ENCODE peak calls at places on chromosomes 6 and 20, in six cellular contexts. One of them, this sample, is unnamed.

GRCh38 chr6:14131579-14131978 is 14.0 kb downstream of the CD83 start:
- DNase-seq in stimulated activated effector memory CD8-positive, alpha-beta T cell treated with anti-CD3 and anti-CD28 coated beads, Interleukin-12 subunit alpha, Interleukin-12 subunit beta, amount 100 ng/mL, for 72 hours: no peak
- DNase-seq in amygdala: no peak
- DNase-seq in NCI-H146: no peak
- DNase-seq in kidney glomerular epithelial cell: no peak
- DNase-seq in NCI-H774: no peak
- DNase-seq in this sample: no peak

GRCh38 chr6:159470400-159470799 is 222.6 kb downstream of the SOD2 start:
- DNase-seq in NCI-H146: no peak
- DNase-seq in amygdala: no peak
- DNase-seq in kidney glomerular epithelial cell: no peak
- DNase-seq in stimulated activated effector memory CD8-positive, alpha-beta T cell treated with anti-CD3 and anti-CD28 coated beads, Interleukin-12 subunit alpha, Interleukin-12 subunit beta, amount 100 ng/mL, for 72 hours: no peak
- DNase-seq in NCI-H774: no peak
- DNase-seq in this sample: no peak

GRCh38 chr20:24016560-24016959 is 28.0 kb upstream of the GGTLC1 start:
- DNase-seq in stimulated activated effector memory CD8-positive, alpha-beta T cell treated with anti-CD3 and anti-CD28 coated beads, Interleukin-12 subunit alpha, Interleukin-12 subunit beta, amount 100 ng/mL, for 72 hours: no peak
- DNase-seq in kidney glomerular epithelial cell: peak
- DNase-seq in NCI-H774: no peak
- DNase-seq in NCI-H146: no peak
- DNase-seq in amygdala: no peak
- DNase-seq in this sample: no peak

GRCh38 chr6:111844921-111845320 is 28.3 kb downstream of the FYN start:
- DNase-seq in NCI-H774: no peak
- DNase-seq in stimulated activated effector memory CD8-positive, alpha-beta T cell treated with anti-CD3 and anti-CD28 coated beads, Interleukin-12 subunit alpha, Interleukin-12 subunit beta, amount 100 ng/mL, for 72 hours: peak
- DNase-seq in amygdala: no peak
- DNase-seq in kidney glomerular epithelial cell: no peak
- DNase-seq in NCI-H146: no peak
- DNase-seq in this sample: no peak

GRCh38 chr6:38015341-38015740 is 195.8 kb downstream of the ZFAND3 start:
- DNase-seq in stimulated activated effector memory CD8-positive, alpha-beta T cell treated with anti-CD3 and anti-CD28 coated beads, Interleukin-12 subunit alpha, Interleukin-12 subunit beta, amount 100 ng/mL, for 72 hours: no peak
- DNase-seq in NCI-H146: no peak
- DNase-seq in NCI-H774: no peak
- DNase-seq in amygdala: no peak
- DNase-seq in kidney glomerular epithelial cell: no peak
- DNase-seq in this sample: no peak

GRCh38 chr6:71444222-71444621 is 155.6 kb downstream of the OGFRL1 start:
- DNase-seq in NCI-H774: no peak
- DNase-seq in NCI-H146: no peak
- DNase-seq in amygdala: no peak
- DNase-seq in kidney glomerular epithelial cell: peak
- DNase-seq in stimulated activated effector memory CD8-positive, alpha-beta T cell treated with anti-CD3 and anti-CD28 coated beads, Interleukin-12 subunit alpha, Interleukin-12 subunit beta, amount 100 ng/mL, for 72 hours: no peak
- DNase-seq in this sample: no peak

GRCh38 chr20:18005170-18005989 is 36.6 kb downstream of the MGME1 start:
- DNase-seq in kidney glomerular epithelial cell: no peak
- DNase-seq in NCI-H146: peak
- DNase-seq in amygdala: peak
- DNase-seq in stimulated activated effector memory CD8-positive, alpha-beta T cell treated with anti-CD3 and anti-CD28 coated beads, Interleukin-12 subunit alpha, Interleukin-12 subunit beta, amount 100 ng/mL, for 72 hours: no peak
- DNase-seq in NCI-H774: no peak
- DNase-seq in this sample: no peak

GRCh38 chr6:42294759-42295158 is 77.1 kb upstream of the MRPS10 start:
- DNase-seq in stimulated activated effector memory CD8-positive, alpha-beta T cell treated with anti-CD3 and anti-CD28 coated beads, Interleukin-12 subunit alpha, Interleukin-12 subunit beta, amount 100 ng/mL, for 72 hours: no peak
- DNase-seq in kidney glomerular epithelial cell: peak
- DNase-seq in amygdala: no peak
- DNase-seq in NCI-H146: no peak
- DNase-seq in NCI-H774: no peak
- DNase-seq in this sample: no peak

GRCh38 chr6:34276881-34277762 is 28.3 kb upstream of the SMIM29 start:
- DNase-seq in stimulated activated effector memory CD8-positive, alpha-beta T cell treated with anti-CD3 and anti-CD28 coated beads, Interleukin-12 subunit alpha, Interleukin-12 subunit beta, amount 100 ng/mL, for 72 hours: no peak
- DNase-seq in NCI-H146: no peak
- DNase-seq in kidney glomerular epithelial cell: no peak
- DNase-seq in amygdala: no peak
- DNase-seq in NCI-H774: no peak
- DNase-seq in this sample: no peak

GRCh38 chr6:48564036-48564820 is 453.2 kb upstream of the PTCHD4 start:
- DNase-seq in NCI-H146: no peak
- DNase-seq in NCI-H774: no peak
- DNase-seq in amygdala: no peak
- DNase-seq in stimulated activated effector memory CD8-positive, alpha-beta T cell treated with anti-CD3 and anti-CD28 coated beads, Interleukin-12 subunit alpha, Interleukin-12 subunit beta, amount 100 ng/mL, for 72 hours: no peak
- DNase-seq in kidney glomerular epithelial cell: no peak
- DNase-seq in this sample: no peak

GRCh38 chr20:43761396-43762340 is 34.9 kb upstream of the GTSF1L start:
- DNase-seq in NCI-H146: peak
- DNase-seq in amygdala: no peak
- DNase-seq in kidney glomerular epithelial cell: no peak
- DNase-seq in stimulated activated effector memory CD8-positive, alpha-beta T cell treated with anti-CD3 and anti-CD28 coated beads, Interleukin-12 subunit alpha, Interleukin-12 subunit beta, amount 100 ng/mL, for 72 hours: no peak
- DNase-seq in NCI-H774: peak
- DNase-seq in this sample: no peak

GRCh38 chr6:6557871-6558270 is 30.6 kb upstream of the LY86 start:
- DNase-seq in kidney glomerular epithelial cell: no peak
- DNase-seq in amygdala: no peak
- DNase-seq in NCI-H146: no peak
- DNase-seq in NCI-H774: no peak
- DNase-seq in stimulated activated effector memory CD8-positive, alpha-beta T cell treated with anti-CD3 and anti-CD28 coated beads, Interleukin-12 subunit alpha, Interleukin-12 subunit beta, amount 100 ng/mL, for 72 hours: no peak
- DNase-seq in this sample: no peak

GRCh38 chr20:957544-957943 is 41.4 kb upstream of the ANGPT4 start:
- DNase-seq in amygdala: no peak
- DNase-seq in kidney glomerular epithelial cell: no peak
- DNase-seq in NCI-H146: no peak
- DNase-seq in NCI-H774: no peak
- DNase-seq in stimulated activated effector memory CD8-positive, alpha-beta T cell treated with anti-CD3 and anti-CD28 coated beads, Interleukin-12 subunit alpha, Interleukin-12 subunit beta, amount 100 ng/mL, for 72 hours: no peak
- DNase-seq in this sample: no peak

GRCh38 chr6:136582702-136583471 is 32.7 kb upstream of the MAP7 start:
- DNase-seq in amygdala: no peak
- DNase-seq in stimulated activated effector memory CD8-positive, alpha-beta T cell treated with anti-CD3 and anti-CD28 coated beads, Interleukin-12 subunit alpha, Interleukin-12 subunit beta, amount 100 ng/mL, for 72 hours: no peak
- DNase-seq in NCI-H774: peak
- DNase-seq in kidney glomerular epithelial cell: peak
- DNase-seq in NCI-H146: peak
- DNase-seq in this sample: no peak

GRCh38 chr6:45457141-45457540 is 79.4 kb upstream of the SUPT3H start:
- DNase-seq in stimulated activated effector memory CD8-positive, alpha-beta T cell treated with anti-CD3 and anti-CD28 coated beads, Interleukin-12 subunit alpha, Interleukin-12 subunit beta, amount 100 ng/mL, for 72 hours: no peak
- DNase-seq in amygdala: no peak
- DNase-seq in NCI-H146: no peak
- DNase-seq in kidney glomerular epithelial cell: no peak
- DNase-seq in NCI-H774: no peak
- DNase-seq in this sample: no peak

GRCh38 chr6:136129365-136129764 is 120.7 kb downstream of the MTFR2 start:
- DNase-seq in stimulated activated effector memory CD8-positive, alpha-beta T cell treated with anti-CD3 and anti-CD28 coated beads, Interleukin-12 subunit alpha, Interleukin-12 subunit beta, amount 100 ng/mL, for 72 hours: no peak
- DNase-seq in NCI-H774: no peak
- DNase-seq in NCI-H146: no peak
- DNase-seq in kidney glomerular epithelial cell: peak
- DNase-seq in amygdala: no peak
- DNase-seq in this sample: no peak

GRCh38 chr20:47792021-47792618 is 6.8 kb upstream of the SULF2 start:
- DNase-seq in amygdala: peak
- DNase-seq in kidney glomerular epithelial cell: peak
- DNase-seq in NCI-H146: no peak
- DNase-seq in stimulated activated effector memory CD8-positive, alpha-beta T cell treated with anti-CD3 and anti-CD28 coated beads, Interleukin-12 subunit alpha, Interleukin-12 subunit beta, amount 100 ng/mL, for 72 hours: no peak
- DNase-seq in NCI-H774: no peak
- DNase-seq in this sample: no peak

GRCh38 chr6:101818056-101818455 is 424.5 kb downstream of the GRIK2 start:
- DNase-seq in stimulated activated effector memory CD8-positive, alpha-beta T cell treated with anti-CD3 and anti-CD28 coated beads, Interleukin-12 subunit alpha, Interleukin-12 subunit beta, amount 100 ng/mL, for 72 hours: no peak
- DNase-seq in NCI-H774: peak
- DNase-seq in NCI-H146: peak
- DNase-seq in kidney glomerular epithelial cell: peak
- DNase-seq in amygdala: no peak
- DNase-seq in this sample: no peak

GRCh38 chr20:8043687-8044278 is 24.2 kb upstream of the TMX4 start:
- DNase-seq in NCI-H774: peak
- DNase-seq in stimulated activated effector memory CD8-positive, alpha-beta T cell treated with anti-CD3 and anti-CD28 coated beads, Interleukin-12 subunit alpha, Interleukin-12 subunit beta, amount 100 ng/mL, for 72 hours: no peak
- DNase-seq in kidney glomerular epithelial cell: peak
- DNase-seq in NCI-H146: peak
- DNase-seq in amygdala: no peak
- DNase-seq in this sample: no peak

GRCh38 chr20:34980543-34981213 is 25.0 kb downstream of the MYH7B start:
- DNase-seq in NCI-H146: peak
- DNase-seq in NCI-H774: peak
- DNase-seq in stimulated activated effector memory CD8-positive, alpha-beta T cell treated with anti-CD3 and anti-CD28 coated beads, Interleukin-12 subunit alpha, Interleukin-12 subunit beta, amount 100 ng/mL, for 72 hours: no peak
- DNase-seq in kidney glomerular epithelial cell: no peak
- DNase-seq in amygdala: no peak
- DNase-seq in this sample: no peak

GRCh38 chr20:24746351-24746685 is 202.8 kb upstream of the CST7 start:
- DNase-seq in amygdala: no peak
- DNase-seq in kidney glomerular epithelial cell: peak
- DNase-seq in NCI-H146: peak
- DNase-seq in NCI-H774: no peak
- DNase-seq in stimulated activated effector memory CD8-positive, alpha-beta T cell treated with anti-CD3 and anti-CD28 coated beads, Interleukin-12 subunit alpha, Interleukin-12 subunit beta, amount 100 ng/mL, for 72 hours: no peak
- DNase-seq in this sample: no peak

GRCh38 chr6:42050897-42051653 is 751 bp downstream of the TAF8 start:
- DNase-seq in amygdala: no peak
- DNase-seq in kidney glomerular epithelial cell: no peak
- DNase-seq in NCI-H146: peak
- DNase-seq in NCI-H774: no peak
- DNase-seq in stimulated activated effector memory CD8-positive, alpha-beta T cell treated with anti-CD3 and anti-CD28 coated beads, Interleukin-12 subunit alpha, Interleukin-12 subunit beta, amount 100 ng/mL, for 72 hours: no peak
- DNase-seq in this sample: no peak

GRCh38 chr6:72616406-72617015 is 5.4 kb upstream of the KCNQ5 start:
- DNase-seq in stimulated activated effector memory CD8-positive, alpha-beta T cell treated with anti-CD3 and anti-CD28 coated beads, Interleukin-12 subunit alpha, Interleukin-12 subunit beta, amount 100 ng/mL, for 72 hours: no peak
- DNase-seq in amygdala: no peak
- DNase-seq in NCI-H774: no peak
- DNase-seq in NCI-H146: no peak
- DNase-seq in kidney glomerular epithelial cell: peak
- DNase-seq in this sample: no peak

GRCh38 chr6:12569646-12570045 is 146.9 kb upstream of the PHACTR1 start:
- DNase-seq in NCI-H774: no peak
- DNase-seq in amygdala: no peak
- DNase-seq in kidney glomerular epithelial cell: no peak
- DNase-seq in NCI-H146: no peak
- DNase-seq in stimulated activated effector memory CD8-positive, alpha-beta T cell treated with anti-CD3 and anti-CD28 coated beads, Interleukin-12 subunit alpha, Interleukin-12 subunit beta, amount 100 ng/mL, for 72 hours: no peak
- DNase-seq in this sample: no peak

GRCh38 chr6:169008641-169009040 is 245.0 kb downstream of the THBS2 start:
- DNase-seq in NCI-H146: no peak
- DNase-seq in kidney glomerular epithelial cell: no peak
- DNase-seq in amygdala: peak
- DNase-seq in NCI-H774: no peak
- DNase-seq in stimulated activated effector memory CD8-positive, alpha-beta T cell treated with anti-CD3 and anti-CD28 coated beads, Interleukin-12 subunit alpha, Interleukin-12 subunit beta, amount 100 ng/mL, for 72 hours: no peak
- DNase-seq in this sample: no peak

GRCh38 chr20:6071162-6071695 is 17.4 kb upstream of the LRRN4 start:
- DNase-seq in NCI-H774: no peak
- DNase-seq in stimulated activated effector memory CD8-positive, alpha-beta T cell treated with anti-CD3 and anti-CD28 coated beads, Interleukin-12 subunit alpha, Interleukin-12 subunit beta, amount 100 ng/mL, for 72 hours: no peak
- DNase-seq in amygdala: no peak
- DNase-seq in NCI-H146: no peak
- DNase-seq in kidney glomerular epithelial cell: no peak
- DNase-seq in this sample: no peak

GRCh38 chr20:595330-596308 is 14.5 kb downstream of the TCF15 start:
- DNase-seq in NCI-H774: no peak
- DNase-seq in NCI-H146: no peak
- DNase-seq in amygdala: no peak
- DNase-seq in stimulated activated effector memory CD8-positive, alpha-beta T cell treated with anti-CD3 and anti-CD28 coated beads, Interleukin-12 subunit alpha, Interleukin-12 subunit beta, amount 100 ng/mL, for 72 hours: no peak
- DNase-seq in kidney glomerular epithelial cell: no peak
- DNase-seq in this sample: no peak

GRCh38 chr20:9838378-9839295 is at the start of gene PAK5:
- DNase-seq in amygdala: peak
- DNase-seq in stimulated activated effector memory CD8-positive, alpha-beta T cell treated with anti-CD3 and anti-CD28 coated beads, Interleukin-12 subunit alpha, Interleukin-12 subunit beta, amount 100 ng/mL, for 72 hours: no peak
- DNase-seq in kidney glomerular epithelial cell: peak
- DNase-seq in NCI-H146: peak
- DNase-seq in NCI-H774: peak
- DNase-seq in this sample: no peak

GRCh38 chr20:43533060-43533459 is 25.6 kb downstream of the L3MBTL1 start:
- DNase-seq in kidney glomerular epithelial cell: no peak
- DNase-seq in amygdala: no peak
- DNase-seq in NCI-H774: no peak
- DNase-seq in NCI-H146: no peak
- DNase-seq in stimulated activated effector memory CD8-positive, alpha-beta T cell treated with anti-CD3 and anti-CD28 coated beads, Interleukin-12 subunit alpha, Interleukin-12 subunit beta, amount 100 ng/mL, for 72 hours: no peak
- DNase-seq in this sample: no peak

GRCh38 chr6:53294095-53294494 is 54.7 kb downstream of the ELOVL5 start:
- DNase-seq in stimulated activated effector memory CD8-positive, alpha-beta T cell treated with anti-CD3 and anti-CD28 coated beads, Interleukin-12 subunit alpha, Interleukin-12 subunit beta, amount 100 ng/mL, for 72 hours: no peak
- DNase-seq in NCI-H774: no peak
- DNase-seq in kidney glomerular epithelial cell: no peak
- DNase-seq in amygdala: no peak
- DNase-seq in NCI-H146: peak
- DNase-seq in this sample: no peak

GRCh38 chr6:156174026-156174880 is 602.9 kb upstream of the ARID1B start:
- DNase-seq in NCI-H774: no peak
- DNase-seq in kidney glomerular epithelial cell: no peak
- DNase-seq in NCI-H146: no peak
- DNase-seq in stimulated activated effector memory CD8-positive, alpha-beta T cell treated with anti-CD3 and anti-CD28 coated beads, Interleukin-12 subunit alpha, Interleukin-12 subunit beta, amount 100 ng/mL, for 72 hours: no peak
- DNase-seq in amygdala: no peak
- DNase-seq in this sample: no peak

GRCh38 chr6:4397307-4397706 is 261.9 kb upstream of the ECI2 start:
- DNase-seq in NCI-H774: no peak
- DNase-seq in stimulated activated effector memory CD8-positive, alpha-beta T cell treated with anti-CD3 and anti-CD28 coated beads, Interleukin-12 subunit alpha, Interleukin-12 subunit beta, amount 100 ng/mL, for 72 hours: no peak
- DNase-seq in amygdala: peak
- DNase-seq in NCI-H146: no peak
- DNase-seq in kidney glomerular epithelial cell: no peak
- DNase-seq in this sample: no peak

GRCh38 chr20:3115190-3116107 is 30.9 kb upstream of the AVP start:
- DNase-seq in NCI-H146: peak
- DNase-seq in amygdala: peak
- DNase-seq in kidney glomerular epithelial cell: peak
- DNase-seq in NCI-H774: no peak
- DNase-seq in stimulated activated effector memory CD8-positive, alpha-beta T cell treated with anti-CD3 and anti-CD28 coated beads, Interleukin-12 subunit alpha, Interleukin-12 subunit beta, amount 100 ng/mL, for 72 hours: no peak
- DNase-seq in this sample: peak

GRCh38 chr6:43625393-43625992 is 3.6 kb downstream of the GTPBP2 start:
- DNase-seq in stimulated activated effector memory CD8-positive, alpha-beta T cell treated with anti-CD3 and anti-CD28 coated beads, Interleukin-12 subunit alpha, Interleukin-12 subunit beta, amount 100 ng/mL, for 72 hours: no peak
- DNase-seq in kidney glomerular epithelial cell: no peak
- DNase-seq in amygdala: no peak
- DNase-seq in NCI-H774: no peak
- DNase-seq in NCI-H146: no peak
- DNase-seq in this sample: no peak

GRCh38 chr6:53546256-53546655 is 1.4 kb upstream of the GCLC start:
- DNase-seq in stimulated activated effector memory CD8-positive, alpha-beta T cell treated with anti-CD3 and anti-CD28 coated beads, Interleukin-12 subunit alpha, Interleukin-12 subunit beta, amount 100 ng/mL, for 72 hours: no peak
- DNase-seq in NCI-H774: no peak
- DNase-seq in kidney glomerular epithelial cell: no peak
- DNase-seq in amygdala: no peak
- DNase-seq in NCI-H146: no peak
- DNase-seq in this sample: no peak

GRCh38 chr6:20706293-20707165 is 172.3 kb downstream of the CDKAL1 start:
- DNase-seq in NCI-H146: peak
- DNase-seq in amygdala: no peak
- DNase-seq in kidney glomerular epithelial cell: no peak
- DNase-seq in stimulated activated effector memory CD8-positive, alpha-beta T cell treated with anti-CD3 and anti-CD28 coated beads, Interleukin-12 subunit alpha, Interleukin-12 subunit beta, amount 100 ng/mL, for 72 hours: no peak
- DNase-seq in NCI-H774: peak
- DNase-seq in this sample: no peak

GRCh38 chr6:64777941-64778785 is 928.9 kb downstream of the EYS start:
- DNase-seq in amygdala: no peak
- DNase-seq in NCI-H146: no peak
- DNase-seq in kidney glomerular epithelial cell: no peak
- DNase-seq in NCI-H774: no peak
- DNase-seq in stimulated activated effector memory CD8-positive, alpha-beta T cell treated with anti-CD3 and anti-CD28 coated beads, Interleukin-12 subunit alpha, Interleukin-12 subunit beta, amount 100 ng/mL, for 72 hours: no peak
- DNase-seq in this sample: no peak

GRCh38 chr6:37433657-37434271 is 743 bp downstream of the CMTR1 start:
- DNase-seq in NCI-H774: no peak
- DNase-seq in NCI-H146: peak
- DNase-seq in stimulated activated effector memory CD8-positive, alpha-beta T cell treated with anti-CD3 and anti-CD28 coated beads, Interleukin-12 subunit alpha, Interleukin-12 subunit beta, amount 100 ng/mL, for 72 hours: no peak
- DNase-seq in kidney glomerular epithelial cell: no peak
- DNase-seq in amygdala: no peak
- DNase-seq in this sample: no peak

This sample was measured in C1 segment of cervical spinal cord.